ENCODE peak calls at places on chromosomes 4 and X, in nine cellular contexts. One of them, this sample, is unnamed.

GRCh38 chr4:10783351-10783750 is 98.8 kb upstream of the CLNK start:
- DNase-seq in epithelial cell of proximal tubule: no peak
- DNase-seq in left colon: no peak
- DNase-seq in B cell: no peak
- DNase-seq in naive thymus-derived CD4-positive, alpha-beta T cell: no peak
- DNase-seq in stimulated activated CD8-positive, alpha-beta memory T cell treated with anti-CD3 and anti-CD28 coated beads, Interleukin-7, amount 100 ng/mL, for 1 hour: no peak
- DNase-seq in naive thymus-derived CD8-positive, alpha-beta T cell: no peak
- DNase-seq in activated CD4-positive, alpha-beta T cell treated with anti-CD3 and anti-CD28 coated beads for 1 hour: no peak
- DNase-seq in AG08396: peak; percentile 72
- DNase-seq in this sample: peak; percentile 46

GRCh38 chr4:55318135-55318534 is 27.9 kb upstream of the SRD5A3 start:
- DNase-seq in stimulated activated CD8-positive, alpha-beta memory T cell treated with anti-CD3 and anti-CD28 coated beads, Interleukin-7, amount 100 ng/mL, for 1 hour: no peak
- DNase-seq in epithelial cell of proximal tubule: no peak
- DNase-seq in AG08396: no peak
- DNase-seq in naive thymus-derived CD8-positive, alpha-beta T cell: no peak
- DNase-seq in B cell: no peak
- DNase-seq in naive thymus-derived CD4-positive, alpha-beta T cell: no peak
- DNase-seq in left colon: no peak
- DNase-seq in activated CD4-positive, alpha-beta T cell treated with anti-CD3 and anti-CD28 coated beads for 1 hour: no peak
- DNase-seq in this sample: no peak

GRCh38 chr4:98516042-98516440 is 142.4 kb downstream of the TSPAN5 start:
- DNase-seq in naive thymus-derived CD8-positive, alpha-beta T cell: no peak
- DNase-seq in AG08396: peak; percentile 70
- DNase-seq in activated CD4-positive, alpha-beta T cell treated with anti-CD3 and anti-CD28 coated beads for 1 hour: no peak
- DNase-seq in left colon: no peak
- DNase-seq in naive thymus-derived CD4-positive, alpha-beta T cell: no peak
- DNase-seq in stimulated activated CD8-positive, alpha-beta memory T cell treated with anti-CD3 and anti-CD28 coated beads, Interleukin-7, amount 100 ng/mL, for 1 hour: no peak
- DNase-seq in B cell: no peak
- DNase-seq in epithelial cell of proximal tubule: peak; percentile 52
- DNase-seq in this sample: peak; percentile 69

GRCh38 chr4:74318270-74318669 is 10.0 kb downstream of the EPGN start:
- DNase-seq in stimulated activated CD8-positive, alpha-beta memory T cell treated with anti-CD3 and anti-CD28 coated beads, Interleukin-7, amount 100 ng/mL, for 1 hour: no peak
- DNase-seq in B cell: no peak
- DNase-seq in naive thymus-derived CD8-positive, alpha-beta T cell: no peak
- DNase-seq in naive thymus-derived CD4-positive, alpha-beta T cell: no peak
- DNase-seq in epithelial cell of proximal tubule: no peak
- DNase-seq in AG08396: no peak
- DNase-seq in left colon: no peak
- DNase-seq in activated CD4-positive, alpha-beta T cell treated with anti-CD3 and anti-CD28 coated beads for 1 hour: no peak
- DNase-seq in this sample: no peak

GRCh38 chr4:6557856-6558255 is 17.1 kb upstream of the MAN2B2 start:
- DNase-seq in AG08396: no peak
- DNase-seq in naive thymus-derived CD8-positive, alpha-beta T cell: no peak
- DNase-seq in activated CD4-positive, alpha-beta T cell treated with anti-CD3 and anti-CD28 coated beads for 1 hour: no peak
- DNase-seq in stimulated activated CD8-positive, alpha-beta memory T cell treated with anti-CD3 and anti-CD28 coated beads, Interleukin-7, amount 100 ng/mL, for 1 hour: no peak
- DNase-seq in B cell: no peak
- DNase-seq in naive thymus-derived CD4-positive, alpha-beta T cell: no peak
- DNase-seq in left colon: no peak
- DNase-seq in epithelial cell of proximal tubule: no peak
- DNase-seq in this sample: no peak

GRCh38 chrX:112664928-112665327 is 14.8 kb downstream of the LHFPL1 start:
- DNase-seq in activated CD4-positive, alpha-beta T cell treated with anti-CD3 and anti-CD28 coated beads for 1 hour: no peak
- DNase-seq in left colon: no peak
- DNase-seq in naive thymus-derived CD4-positive, alpha-beta T cell: no peak
- DNase-seq in B cell: no peak
- DNase-seq in epithelial cell of proximal tubule: no peak
- DNase-seq in naive thymus-derived CD8-positive, alpha-beta T cell: no peak
- DNase-seq in stimulated activated CD8-positive, alpha-beta memory T cell treated with anti-CD3 and anti-CD28 coated beads, Interleukin-7, amount 100 ng/mL, for 1 hour: no peak
- DNase-seq in AG08396: no peak
- DNase-seq in this sample: no peak

GRCh38 chrX:120560405-120560841 is 339 bp downstream of the CUL4B start:
- DNase-seq in AG08396: no peak
- DNase-seq in activated CD4-positive, alpha-beta T cell treated with anti-CD3 and anti-CD28 coated beads for 1 hour: peak; percentile 11
- DNase-seq in epithelial cell of proximal tubule: no peak
- DNase-seq in left colon: peak; percentile 40
- DNase-seq in B cell: no peak
- DNase-seq in naive thymus-derived CD8-positive, alpha-beta T cell: peak; percentile 29
- DNase-seq in naive thymus-derived CD4-positive, alpha-beta T cell: no peak
- DNase-seq in stimulated activated CD8-positive, alpha-beta memory T cell treated with anti-CD3 and anti-CD28 coated beads, Interleukin-7, amount 100 ng/mL, for 1 hour: no peak
- DNase-seq in this sample: no peak

GRCh38 chrX:148588649-148589310 is 88.4 kb downstream of the AFF2 start:
- DNase-seq in activated CD4-positive, alpha-beta T cell treated with anti-CD3 and anti-CD28 coated beads for 1 hour: no peak
- DNase-seq in stimulated activated CD8-positive, alpha-beta memory T cell treated with anti-CD3 and anti-CD28 coated beads, Interleukin-7, amount 100 ng/mL, for 1 hour: no peak
- DNase-seq in left colon: no peak
- DNase-seq in epithelial cell of proximal tubule: no peak
- DNase-seq in naive thymus-derived CD8-positive, alpha-beta T cell: no peak
- DNase-seq in naive thymus-derived CD4-positive, alpha-beta T cell: no peak
- DNase-seq in AG08396: no peak
- DNase-seq in B cell: no peak
- DNase-seq in this sample: no peak

GRCh38 chrX:153767674-153768055 is 3.6 kb downstream of the PLXNB3 start:
- DNase-seq in AG08396: peak; percentile 6
- DNase-seq in stimulated activated CD8-positive, alpha-beta memory T cell treated with anti-CD3 and anti-CD28 coated beads, Interleukin-7, amount 100 ng/mL, for 1 hour: no peak
- DNase-seq in activated CD4-positive, alpha-beta T cell treated with anti-CD3 and anti-CD28 coated beads for 1 hour: no peak
- DNase-seq in naive thymus-derived CD8-positive, alpha-beta T cell: no peak
- DNase-seq in epithelial cell of proximal tubule: no peak
- DNase-seq in left colon: no peak
- DNase-seq in naive thymus-derived CD4-positive, alpha-beta T cell: no peak
- DNase-seq in B cell: peak; percentile 49
- DNase-seq in this sample: no peak

GRCh38 chrX:11423362-11423818 is 130.2 kb downstream of the AMELX start:
- DNase-seq in stimulated activated CD8-positive, alpha-beta memory T cell treated with anti-CD3 and anti-CD28 coated beads, Interleukin-7, amount 100 ng/mL, for 1 hour: no peak
- DNase-seq in left colon: peak; percentile 38
- DNase-seq in activated CD4-positive, alpha-beta T cell treated with anti-CD3 and anti-CD28 coated beads for 1 hour: no peak
- DNase-seq in AG08396: peak; percentile 68
- DNase-seq in naive thymus-derived CD8-positive, alpha-beta T cell: no peak
- DNase-seq in naive thymus-derived CD4-positive, alpha-beta T cell: no peak
- DNase-seq in B cell: no peak
- DNase-seq in epithelial cell of proximal tubule: no peak
- DNase-seq in this sample: peak; percentile 45

GRCh38 chrX:115602729-115603389 is 41.9 kb downstream of the PLS3 start:
- DNase-seq in left colon: no peak
- DNase-seq in naive thymus-derived CD4-positive, alpha-beta T cell: no peak
- DNase-seq in stimulated activated CD8-positive, alpha-beta memory T cell treated with anti-CD3 and anti-CD28 coated beads, Interleukin-7, amount 100 ng/mL, for 1 hour: no peak
- DNase-seq in B cell: no peak
- DNase-seq in activated CD4-positive, alpha-beta T cell treated with anti-CD3 and anti-CD28 coated beads for 1 hour: no peak
- DNase-seq in naive thymus-derived CD8-positive, alpha-beta T cell: no peak
- DNase-seq in epithelial cell of proximal tubule: no peak
- DNase-seq in AG08396: no peak
- DNase-seq in this sample: no peak

GRCh38 chr4:41081847-41082246 is 132.5 kb downstream of the APBB2 start:
- DNase-seq in AG08396: no peak
- DNase-seq in epithelial cell of proximal tubule: no peak
- DNase-seq in activated CD4-positive, alpha-beta T cell treated with anti-CD3 and anti-CD28 coated beads for 1 hour: no peak
- DNase-seq in B cell: no peak
- DNase-seq in left colon: no peak
- DNase-seq in naive thymus-derived CD8-positive, alpha-beta T cell: no peak
- DNase-seq in stimulated activated CD8-positive, alpha-beta memory T cell treated with anti-CD3 and anti-CD28 coated beads, Interleukin-7, amount 100 ng/mL, for 1 hour: no peak
- DNase-seq in naive thymus-derived CD4-positive, alpha-beta T cell: no peak
- DNase-seq in this sample: no peak

GRCh38 chr4:5429747-5430146 is 278.6 kb downstream of the EVC2 start:
- DNase-seq in stimulated activated CD8-positive, alpha-beta memory T cell treated with anti-CD3 and anti-CD28 coated beads, Interleukin-7, amount 100 ng/mL, for 1 hour: no peak
- DNase-seq in left colon: no peak
- DNase-seq in B cell: no peak
- DNase-seq in naive thymus-derived CD8-positive, alpha-beta T cell: no peak
- DNase-seq in activated CD4-positive, alpha-beta T cell treated with anti-CD3 and anti-CD28 coated beads for 1 hour: no peak
- DNase-seq in epithelial cell of proximal tubule: no peak
- DNase-seq in AG08396: no peak
- DNase-seq in naive thymus-derived CD4-positive, alpha-beta T cell: no peak
- DNase-seq in this sample: no peak